ENCODE peak calls at places on chromosomes 7 and 10, in eight cellular contexts. X is IMR-90, S is EL, N is naive B cell, V is upper lobe of right lung, E is uterus, M is activated T-cell treated with anti-CD3 and anti-CD28 coated beads for 24 hours, O is stomach. G is an unnamed sample.

GRCh38 chr7:28405662-28406061 is 6.7 kb upstream of the CREB5 start:
- DNase-seq in N (no peak), S (peak), V (no peak), X (peak), E (peak), O (no peak), M (no peak), G (peak)

GRCh38 chr7:20607216-20607615 is 8.3 kb upstream of the ABCB5 start:
- DNase-seq in N (no peak), M (no peak), X (no peak), V (no peak), S (no peak), O (no peak), E (no peak), G (no peak)

GRCh38 chr10:132142396-132143161 is 44.2 kb upstream of the DPYSL4 start:
- DNase-seq in V (peak), S (peak), N (peak), X (no peak), E (no peak), O (peak), M (peak), G (peak)

GRCh38 chr7:50650057-50650664 is 85.0 kb upstream of the DDC start:
- DNase-seq in E (no peak), X (no peak), M (no peak), N (no peak), V (peak), S (no peak), O (no peak), G (no peak)

GRCh38 chr10:26682926-26683325 is 14.6 kb upstream of the PDSS1 start:
- DNase-seq in M (no peak), N (no peak), S (no peak), V (no peak), O (no peak), X (no peak), E (no peak), G (no peak)

GRCh38 chr10:68665841-68666240 is 55.2 kb upstream of the CCAR1 start:
- DNase-seq in X (peak), E (no peak), S (peak), O (no peak), M (no peak), N (no peak), V (no peak), G (peak)

GRCh38 chr7:29091121-29091601 is 55.2 kb downstream of the CPVL start:
- DNase-seq in N (no peak), O (peak), E (peak), M (no peak), V (no peak), X (no peak), S (peak), G (peak)

GRCh38 chr7:128835790-128836641 is 5.8 kb downstream of the FLNC start:
- DNase-seq in M (no peak), S (peak), O (no peak), E (peak), N (no peak), X (peak), V (peak), G (no peak)

GRCh38 chr7:112019932-112020331 is 186.3 kb downstream of the DOCK4 start:
- DNase-seq in M (no peak), S (no peak), X (no peak), O (no peak), V (no peak), E (no peak), N (no peak), G (no peak)

GRCh38 chr7:114799522-114800133 is 122.3 kb upstream of the MDFIC start:
- DNase-seq in X (no peak), S (no peak), M (no peak), O (no peak), V (no peak), E (no peak), N (no peak), G (no peak)

GRCh38 chr10:123991622-123992570 is 100.3 kb upstream of the CPXM2 start:
- DNase-seq in V (peak), X (no peak), N (no peak), O (no peak), M (no peak), E (no peak), S (no peak), G (no peak)

GRCh38 chr7:154566877-154567276 is 436.0 kb downstream of the PAXIP1 start:
- DNase-seq in N (no peak), V (no peak), S (no peak), X (no peak), M (no peak), E (no peak), O (no peak), G (no peak)

GRCh38 chr7:88310950-88311674 is 4.4 kb upstream of the STEAP4 start:
- DNase-seq in N (no peak), V (no peak), M (no peak), O (no peak), X (no peak), S (no peak), E (no peak), G (no peak)

GRCh38 chr10:31017534-31018361 is 13.9 kb downstream of the ZNF438 start:
- DNase-seq in S (no peak), M (no peak), V (no peak), N (no peak), X (no peak), E (no peak), O (no peak), G (no peak)

GRCh38 chr10:89250814-89251416 is 660 bp downstream of the LIPA start:
- DNase-seq in S (no peak), V (no peak), O (no peak), E (no peak), N (no peak), M (no peak), X (no peak), G (peak)

GRCh38 chr10:83346216-83346910 is 792.9 kb upstream of the GHITM start:
- DNase-seq in S (no peak), E (no peak), N (no peak), M (no peak), O (no peak), X (peak), V (no peak), G (no peak)

GRCh38 chr7:132472463-132473120 is 103.7 kb downstream of the PLXNA4 start:
- DNase-seq in N (no peak), S (peak), M (no peak), V (no peak), E (peak), X (no peak), O (no peak), G (peak)

GRCh38 chr7:80991654-80992053 is 72.8 kb upstream of the SEMA3C start:
- DNase-seq in N (no peak), M (no peak), E (no peak), S (no peak), X (no peak), O (no peak), V (no peak), G (no peak)

GRCh38 chr7:140439359-140439758 is 35.5 kb downstream of the RAB19 start:
- DNase-seq in N (no peak), X (no peak), S (no peak), V (no peak), O (no peak), M (no peak), E (no peak), G (no peak)

GRCh38 chr7:34844936-34845665 is 187.1 kb downstream of the NPSR1 start:
- DNase-seq in O (no peak), V (no peak), M (no peak), N (no peak), E (no peak), X (no peak), S (no peak), G (no peak)

GRCh38 chr10:132826524-132827422 is 40.8 kb upstream of the NKX6-2 start:
- DNase-seq in M (no peak), N (no peak), S (no peak), V (no peak), X (no peak), O (peak), E (no peak), G (no peak)

GRCh38 chr7:4849390-4849789 is 12.4 kb downstream of the PAPOLB start:
- DNase-seq in O (no peak), X (peak), N (no peak), M (no peak), S (peak), V (no peak), E (no peak), G (peak)

GRCh38 chr10:32961892-32962369 is 3.9 kb upstream of the ITGB1 start:
- DNase-seq in N (no peak), E (no peak), V (no peak), M (no peak), X (peak), S (peak), O (no peak), G (peak)

GRCh38 chr7:66597472-66597871 is 31.2 kb upstream of the KCTD7 start:
- DNase-seq in M (no peak), S (no peak), V (no peak), N (no peak), E (no peak), X (no peak), O (no peak), G (no peak)

GRCh38 chr10:4775808-4776207 is 50.2 kb upstream of the AKR1E2 start:
- DNase-seq in N (no peak), M (no peak), E (no peak), V (no peak), X (peak), S (peak), O (no peak), G (peak)

GRCh38 chr7:107631588-107631987 is 29.0 kb upstream of the SLC26A4 start:
- DNase-seq in S (no peak), E (no peak), V (no peak), O (no peak), M (no peak), X (no peak), N (no peak), G (no peak)

GRCh38 chr7:131188367-131189339 is 139.0 kb upstream of the MKLN1 start:
- DNase-seq in E (no peak), V (no peak), X (peak), N (no peak), O (no peak), M (peak), S (peak), G (peak)

GRCh38 chr7:40077849-40078248 is 56.6 kb downstream of the MPLKIP start:
- DNase-seq in X (peak), O (no peak), E (no peak), V (no peak), S (no peak), M (no peak), N (no peak), G (no peak)

GRCh38 chr7:34622182-34622581 is 35.8 kb upstream of the NPSR1 start:
- DNase-seq in X (no peak), M (no peak), O (no peak), V (no peak), N (no peak), E (no peak), S (no peak), G (no peak)

GRCh38 chr10:122657734-122658133 is 41.9 kb downstream of the C10orf120 start:
- DNase-seq in X (no peak), N (no peak), E (no peak), V (peak), O (no peak), S (no peak), M (no peak), G (no peak)

GRCh38 chr10:52308251-52309031 is 5.6 kb upstream of the DKK1 start:
- DNase-seq in M (no peak), S (peak), N (peak), X (peak), O (peak), E (peak), V (peak), G (peak)

GRCh38 chr7:68025363-68025762 is 1028.7 kb downstream of the TYW1 start:
- DNase-seq in S (no peak), M (no peak), O (no peak), N (no peak), X (no peak), E (no peak), V (no peak), G (no peak)

GRCh38 chr10:80457554-80458262 is 3.6 kb downstream of the TSPAN14 start:
- DNase-seq in N (no peak), V (no peak), S (no peak), O (no peak), E (no peak), M (no peak), X (no peak), G (peak)

GRCh38 chr10:122509323-122509722 is 48.0 kb downstream of the HTRA1 start:
- DNase-seq in M (no peak), O (no peak), E (no peak), N (no peak), X (no peak), S (no peak), V (no peak), G (no peak)

GRCh38 chr10:77012811-77013500 is 624.7 kb downstream of the KCNMA1 start:
- DNase-seq in N (no peak), S (no peak), M (no peak), X (no peak), O (no peak), E (no peak), V (no peak), G (no peak)

GRCh38 chr10:108465871-108466641 is 1301.5 kb upstream of the SORCS1 start:
- DNase-seq in M (no peak), N (no peak), X (no peak), O (peak), S (peak), E (no peak), V (peak), G (peak)

GRCh38 chr7:82428186-82428961 is 15.2 kb downstream of the CACNA2D1 start:
- DNase-seq in E (no peak), S (peak), N (no peak), X (peak), V (no peak), M (no peak), O (no peak), G (peak)

GRCh38 chr10:76382381-76382851 is 951.0 kb downstream of the LRMDA start:
- DNase-seq in E (no peak), S (peak), X (peak), M (no peak), V (no peak), N (no peak), O (no peak), G (peak)

GRCh38 chr10:48467669-48468068 is 137.2 kb downstream of the ARHGAP22 start:
- DNase-seq in O (peak), N (no peak), E (no peak), V (no peak), M (no peak), X (no peak), S (no peak), G (no peak)